ENCODE peak calls at places on chromosomes 1 and 21, in nine cellular contexts. B, I, U, N, D, J, Y, X and A are unnamed samples.
A peak's percentile ranks its signal among the peaks of the same experiment; 100 is the strongest.

GRCh38 chr1:236608930-236609726 is 4.8 kb upstream of the HEATR1 start:
- DNase-seq in J (peak; percentile 64), I (peak; percentile 56), Y (peak; percentile 72), U (no peak), B (peak; percentile 58), N (no peak), D (peak; percentile 79), X (peak; percentile 67), A (no peak)

GRCh38 chr1:34280509-34280908 is 103.8 kb downstream of the C1orf94 start:
- DNase-seq in I (no peak), B (no peak), U (no peak), D (no peak), X (no peak), N (no peak), Y (no peak), J (no peak), A (no peak)

GRCh38 chr1:182786223-182787001 is 3.2 kb upstream of the NPL start:
- DNase-seq in I (peak; percentile 54), D (peak; percentile 81), N (peak; percentile 60), U (peak; percentile 12), B (peak; percentile 71), J (peak; percentile 31), X (peak; percentile 79), Y (peak; percentile 75), A (peak; percentile 1)

GRCh38 chr1:215669806-215670485 is 102.8 kb downstream of the KCTD3 start:
- DNase-seq in B (no peak), J (no peak), Y (no peak), N (no peak), U (no peak), X (no peak), I (no peak), D (no peak), A (no peak)

GRCh38 chr1:76239470-76239918 is 164.9 kb downstream of the ST6GALNAC3 start:
- DNase-seq in I (no peak), U (no peak), J (no peak), X (no peak), B (no peak), D (no peak), Y (no peak), N (peak; percentile 54), A (no peak)

GRCh38 chr21:33763573-33763881 is 121.2 kb downstream of the ITSN1 start:
- DNase-seq in Y (no peak), D (no peak), I (no peak), B (no peak), N (no peak), X (no peak), J (no peak), U (no peak), A (no peak)

GRCh38 chr1:33273402-33273801 is 17.1 kb downstream of the ZNF362 start:
- DNase-seq in N (no peak), B (no peak), Y (no peak), I (no peak), J (no peak), X (no peak), D (no peak), U (no peak), A (no peak)

GRCh38 chr1:205444931-205445652 is 10.8 kb downstream of the BLACAT1 start:
- DNase-seq in I (no peak), D (peak; percentile 49), B (peak; percentile 20), N (peak; percentile 68), X (no peak), U (no peak), J (peak; percentile 41), Y (peak; percentile 44), A (no peak)

GRCh38 chr21:37914211-37914900 is 1.9 kb downstream of the KCNJ6 start:
- DNase-seq in Y (no peak), D (peak; percentile 89), I (no peak), J (no peak), N (peak; percentile 44), B (peak; percentile 36), X (peak; percentile 3), U (peak; percentile 1), A (no peak)

GRCh38 chr1:19441048-19441447 is 44.3 kb downstream of the CAPZB start:
- DNase-seq in I (no peak), B (no peak), N (no peak), Y (no peak), D (no peak), U (no peak), X (no peak), J (no peak), A (no peak)

GRCh38 chr1:18160290-18160942 is 52.8 kb downstream of the IGSF21 start:
- DNase-seq in Y (peak; percentile 36), D (no peak), U (no peak), X (no peak), N (no peak), B (peak; percentile 48), J (no peak), I (peak; percentile 64), A (no peak)

GRCh38 chr21:29487154-29487553 is 188.4 kb downstream of the BACH1 start:
- DNase-seq in I (no peak), D (no peak), X (no peak), U (no peak), Y (no peak), B (no peak), J (no peak), N (no peak), A (no peak)

GRCh38 chr1:165841582-165842362 is 14.4 kb downstream of the UCK2 start:
- DNase-seq in U (no peak), I (no peak), D (peak; percentile 34), N (no peak), J (no peak), B (no peak), X (peak; percentile 68), Y (no peak), A (no peak)

GRCh38 chr1:177209357-177209756 is 38.6 kb downstream of the BRINP2 start:
- DNase-seq in Y (peak; percentile 48), D (peak; percentile 100), I (peak; percentile 66), U (no peak), J (peak; percentile 3), B (peak; percentile 90), X (no peak), N (peak; percentile 91), A (no peak)

GRCh38 chr1:21126324-21126723 is 50.4 kb downstream of the EIF4G3 start:
- DNase-seq in Y (no peak), U (no peak), B (no peak), N (peak; percentile 55), J (no peak), I (no peak), D (peak; percentile 40), X (no peak), A (no peak)

GRCh38 chr1:11528636-11529121 is 49.7 kb downstream of the DISP3 start:
- DNase-seq in Y (no peak), X (no peak), B (no peak), D (peak; percentile 6), U (no peak), J (no peak), N (no peak), I (no peak), A (no peak)

GRCh38 chr1:97540346-97540888 is 380.4 kb downstream of the DPYD start:
- DNase-seq in J (no peak), D (no peak), Y (no peak), X (no peak), U (no peak), I (no peak), B (no peak), N (no peak), A (no peak)

GRCh38 chr1:9890224-9890731 is 19.8 kb downstream of the CTNNBIP1 start:
- DNase-seq in Y (peak; percentile 45), U (no peak), J (no peak), B (peak; percentile 74), I (peak; percentile 75), X (no peak), D (peak; percentile 89), N (peak; percentile 38), A (no peak)

GRCh38 chr1:156707486-156708244 is 2.3 kb upstream of the CRABP2 start:
- DNase-seq in I (no peak), Y (no peak), X (no peak), U (no peak), B (no peak), N (no peak), J (no peak), D (no peak), A (no peak)

GRCh38 chr1:205321109-205321958 is at the start of gene NUAK2:
- DNase-seq in B (peak; percentile 94), Y (peak; percentile 95), U (peak; percentile 70), J (peak; percentile 75), N (peak; percentile 96), X (no peak), D (peak; percentile 85), I (peak; percentile 97), A (peak; percentile 52)

GRCh38 chr1:39160703-39161102 is 43.8 kb upstream of the MACF1 start:
- DNase-seq in N (no peak), I (no peak), U (no peak), B (no peak), J (no peak), X (no peak), D (peak; percentile 45), Y (no peak), A (no peak)